ENCODE peak calls at places on chromosomes 2 and 18, in five cellular contexts. One of them, this sample, is unnamed.
A peak's percentile ranks its signal among the peaks of the same experiment; 100 is the strongest.

GRCh38 chr18:3836937-3837336 is 387.0 kb downstream of the TGIF1 start:
- DNase-seq in fibroblast of mammary gland: no peak
- DNase-seq in substantia nigra: no peak
- DNase-seq in AG08396: no peak
- DNase-seq in mesothelial cell of epicardium: no peak
- DNase-seq in this sample: no peak

GRCh38 chr2:66567000-66567399 is 132.1 kb downstream of the MEIS1 start:
- DNase-seq in fibroblast of mammary gland: no peak
- DNase-seq in substantia nigra: no peak
- DNase-seq in AG08396: no peak
- DNase-seq in mesothelial cell of epicardium: no peak
- DNase-seq in this sample: peak; percentile 34

GRCh38 chr2:108936868-108937265 is 52.2 kb downstream of the EDAR start:
- DNase-seq in fibroblast of mammary gland: no peak
- DNase-seq in substantia nigra: peak; percentile 38
- DNase-seq in AG08396: no peak
- DNase-seq in mesothelial cell of epicardium: no peak
- DNase-seq in this sample: no peak

GRCh38 chr2:12167525-12168317 is 421.3 kb downstream of the LPIN1 start:
- DNase-seq in fibroblast of mammary gland: no peak
- DNase-seq in substantia nigra: peak; percentile 69
- DNase-seq in AG08396: no peak
- DNase-seq in mesothelial cell of epicardium: no peak
- DNase-seq in this sample: no peak

GRCh38 chr2:36438454-36438977 is 82.9 kb downstream of the CRIM1 start:
- DNase-seq in fibroblast of mammary gland: peak; percentile 99
- DNase-seq in substantia nigra: no peak
- DNase-seq in AG08396: peak; percentile 78
- DNase-seq in mesothelial cell of epicardium: no peak
- DNase-seq in this sample: no peak

GRCh38 chr2:53334610-53335009 is 433.0 kb upstream of the CHAC2 start:
- DNase-seq in fibroblast of mammary gland: no peak
- DNase-seq in substantia nigra: no peak
- DNase-seq in AG08396: no peak
- DNase-seq in mesothelial cell of epicardium: no peak
- DNase-seq in this sample: no peak

GRCh38 chr18:50573679-50574078 is 13.8 kb downstream of the MAPK4 start:
- DNase-seq in fibroblast of mammary gland: no peak
- DNase-seq in substantia nigra: no peak
- DNase-seq in AG08396: no peak
- DNase-seq in mesothelial cell of epicardium: no peak
- DNase-seq in this sample: no peak

GRCh38 chr2:118801154-118801553 is 46.3 kb downstream of the EN1 start:
- DNase-seq in fibroblast of mammary gland: peak; percentile 17
- DNase-seq in substantia nigra: no peak
- DNase-seq in AG08396: no peak
- DNase-seq in mesothelial cell of epicardium: no peak
- DNase-seq in this sample: no peak

GRCh38 chr2:529425-529824 is 147.8 kb downstream of the TMEM18 start:
- DNase-seq in fibroblast of mammary gland: peak; percentile 23
- DNase-seq in substantia nigra: no peak
- DNase-seq in AG08396: no peak
- DNase-seq in mesothelial cell of epicardium: no peak
- DNase-seq in this sample: peak; percentile 1